ENCODE peak calls at places on chromosomes 12 and 14, in four cellular contexts. Y is stimulated activated CD4-positive, alpha-beta T cell treated with anti-CD3 and anti-CD28 coated beads, Interleukin-4, amount 100 ng/mL, for 48 hours; Q is endodermal cell; S is lower leg skin. W is an unnamed sample.

GRCh38 chr14:96989293-96989692 is 192.1 kb downstream of the VRK1 start:
- DNase-seq in Y (no peak), Q (no peak), S (no peak), W (no peak)

GRCh38 chr12:101551362-101552114 is 43.2 kb upstream of the MYBPC1 start:
- DNase-seq in Y (no peak), Q (peak; percentile 57), S (no peak), W (no peak)

GRCh38 chr12:132170094-132170636 is 25.9 kb downstream of the NOC4L start:
- DNase-seq in Y (no peak), Q (no peak), S (no peak), W (no peak)

GRCh38 chr14:90574640-90575131 is 177.9 kb downstream of the CALM1 start:
- DNase-seq in Y (no peak), Q (no peak), S (no peak), W (no peak)

GRCh38 chr14:68363841-68364711 is 428.8 kb downstream of the ZFP36L1 start:
- DNase-seq in Y (no peak), Q (peak; percentile 95), S (no peak), W (no peak)

GRCh38 chr14:50447491-50447890 is 50.8 kb upstream of the CDKL1 start:
- DNase-seq in Y (no peak), Q (no peak), S (no peak), W (no peak)

GRCh38 chr12:115897718-115898117 is 379.8 kb downstream of the MED13L start:
- DNase-seq in Y (no peak), Q (no peak), S (no peak), W (no peak)

GRCh38 chr14:105852378-105853088 is 326.1 kb downstream of the TMEM121 start:
- DNase-seq in Y (no peak), Q (peak; percentile 13), S (no peak), W (no peak)

GRCh38 chr12:130433411-130433810 is 95.7 kb downstream of the PIWIL1 start:
- DNase-seq in Y (no peak), Q (no peak), S (no peak), W (no peak)

GRCh38 chr12:47216150-47216677 is 136.5 kb upstream of the AMIGO2 start:
- DNase-seq in Y (peak; percentile 28), Q (no peak), S (no peak), W (peak; percentile 45)

GRCh38 chr14:21711360-21711961 is 37.8 kb upstream of the OR4E1 start:
- DNase-seq in Y (no peak), Q (peak; percentile 50), S (no peak), W (no peak)

GRCh38 chr12:47964102-47964723 is 817 bp downstream of the TMEM106C start:
- DNase-seq in Y (no peak), Q (peak; percentile 81), S (peak; percentile 24), W (no peak)

GRCh38 chr14:101019541-101019940 is 116.0 kb upstream of the RTL1 start:
- DNase-seq in Y (no peak), Q (peak; percentile 17), S (no peak), W (no peak)

GRCh38 chr12:121214171-121214777 is 4.3 kb downstream of the P2RX4 start:
- DNase-seq in Y (no peak), Q (no peak), S (no peak), W (no peak)

GRCh38 chr14:104130974-104131651 is 7.3 kb upstream of the KIF26A start:
- DNase-seq in Y (no peak), Q (peak; percentile 79), S (no peak), W (peak; percentile 62)

GRCh38 chr14:86035882-86036281 is 505.9 kb downstream of the FLRT2 start:
- DNase-seq in Y (no peak), Q (peak; percentile 83), S (no peak), W (no peak)

GRCh38 chr14:58942516-58942915 is 246.0 kb upstream of the DAAM1 start:
- DNase-seq in Y (no peak), Q (no peak), S (no peak), W (no peak)

GRCh38 chr14:24052656-24053547 is 1.1 kb downstream of the CARMIL3 start:
- DNase-seq in Y (peak; percentile 11), Q (peak; percentile 21), S (no peak), W (no peak)

GRCh38 chr14:33742166-33742565 is 208.7 kb downstream of the EGLN3 start:
- DNase-seq in Y (no peak), Q (no peak), S (no peak), W (no peak)

GRCh38 chr14:52304248-52304904 is 9.7 kb upstream of the PTGER2 start:
- DNase-seq in Y (no peak), Q (no peak), S (no peak), W (no peak)

GRCh38 chr12:3988519-3989217 is 115.5 kb upstream of the PARP11 start:
- DNase-seq in Y (no peak), Q (no peak), S (no peak), W (no peak)

W was measured in lung.